ENCODE peak calls at places on chromosomes 3 and 15, in seven cellular contexts. W is psoas muscle, S is NCI-H1436 treated with DMSO at 0.1 percent for 48 hours, G is cardiac muscle cell, M is HEK293T, Q is nucleus accumbens, B is left lung. K is an unnamed sample.

GRCh38 chr15:65893060-65893459 is 23.8 kb downstream of the RAB11A start:
- DNase-seq in W (no peak), S (no peak), G (no peak), M (no peak), Q (no peak), B (no peak), K (no peak)

GRCh38 chr15:100671858-100672543 is 69.6 kb downstream of the ASB7 start:
- DNase-seq in W (no peak), S (no peak), G (peak; percentile 68), M (peak; percentile 41), Q (no peak), B (no peak), K (peak; percentile 51)

GRCh38 chr15:99213187-99213811 is 36.1 kb downstream of the TTC23 start:
- DNase-seq in W (peak; percentile 81), S (no peak), G (peak; percentile 77), M (peak; percentile 73), Q (peak; percentile 65), B (peak; percentile 61), K (peak; percentile 82)

GRCh38 chr15:52448010-52448890 is 80.4 kb downstream of the MYO5A start:
- DNase-seq in W (no peak), S (no peak), G (no peak), M (no peak), Q (no peak), B (no peak), K (no peak)

GRCh38 chr3:58206406-58207011 is 4.3 kb downstream of the DNASE1L3 start:
- DNase-seq in W (no peak), S (no peak), G (peak; percentile 38), M (no peak), Q (no peak), B (no peak), K (no peak)

GRCh38 chr3:132261501-132261900 is 55.7 kb upstream of the ACP3 start:
- DNase-seq in W (no peak), S (no peak), G (no peak), M (no peak), Q (no peak), B (no peak), K (no peak)

GRCh38 chr15:64247906-64248541 is 85.2 kb upstream of the PPIB start:
- DNase-seq in W (no peak), S (peak; percentile 68), G (peak; percentile 94), M (peak; percentile 31), Q (no peak), B (no peak), K (no peak)

GRCh38 chr3:55292360-55292759 is 194.7 kb downstream of the WNT5A start:
- DNase-seq in W (no peak), S (no peak), G (no peak), M (peak; percentile 30), Q (no peak), B (no peak), K (no peak)

GRCh38 chr3:59698091-59698490 is 648.3 kb upstream of the CFAP20DC start:
- DNase-seq in W (no peak), S (no peak), G (no peak), M (no peak), Q (no peak), B (no peak), K (no peak)

GRCh38 chr3:134080761-134081160 is 51.0 kb upstream of the SLCO2A1 start:
- DNase-seq in W (no peak), S (no peak), G (no peak), M (no peak), Q (no peak), B (no peak), K (no peak)

GRCh38 chr3:69182588-69183299 is 60.3 kb upstream of the LMOD3 start:
- DNase-seq in W (no peak), S (no peak), G (peak; percentile 87), M (no peak), Q (no peak), B (no peak), K (no peak)

GRCh38 chr3:49343163-49343562 is 3.3 kb upstream of the USP4 start:
- DNase-seq in W (no peak), S (no peak), G (no peak), M (no peak), Q (no peak), B (no peak), K (no peak)

GRCh38 chr3:104989878-104990277 is 376.8 kb upstream of the ALCAM start:
- DNase-seq in W (no peak), S (no peak), G (no peak), M (no peak), Q (no peak), B (no peak), K (no peak)